ENCODE peak calls at places on chromosome X, in nine cellular contexts. N is germinal center; P is HS-5; E is activated naive CD4-positive, alpha-beta T cell; O is 8988T; G is right lobe of liver; D is activated T-helper 9 cell treated with anti-CD3 and anti-CD28 coated beads, Interleukin-2, amount 50 U/mL, for 16 hours; C is LoVo; Z is A549. U is an unnamed sample.

GRCh38 chrX:154900323-154900722 is 14.2 kb downstream of the F8A1 start:
- DNase-seq in N (no peak), D (no peak), O (no peak), C (no peak), Z (no peak), P (no peak), G (no peak), E (no peak), U (no peak)

GRCh38 chrX:397575-397974 is 10.9 kb upstream of the PPP2R3B start:
- DNase-seq in O (no peak), Z (no peak), P (no peak), E (no peak), G (no peak), N (no peak), C (no peak), D (no peak), U (no peak)

GRCh38 chrX:78329486-78329885 is 2.1 kb upstream of the CYSLTR1 start:
- DNase-seq in G (no peak), E (no peak), P (no peak), C (no peak), N (no peak), O (no peak), Z (no peak), D (no peak), U (no peak)

GRCh38 chrX:46588263-46588662 is 14.7 kb downstream of the CHST7 start:
- DNase-seq in O (no peak), P (no peak), E (no peak), N (no peak), D (no peak), Z (no peak), C (no peak), G (no peak), U (no peak)

GRCh38 chrX:121949041-121949760 is 901.8 kb downstream of the GLUD2 start:
- DNase-seq in O (no peak), C (no peak), Z (no peak), E (no peak), N (no peak), D (no peak), P (no peak), G (no peak), U (no peak)

GRCh38 chrX:13652256-13653021 is 502 bp upstream of the TCEANC start:
- DNase-seq in C (peak; percentile 39), E (no peak), P (peak; percentile 70), D (no peak), G (no peak), N (no peak), O (no peak), Z (peak; percentile 14), U (no peak)

GRCh38 chrX:101478366-101478765 is 6.9 kb upstream of the ARMCX4 start:
- DNase-seq in P (no peak), Z (no peak), E (no peak), G (no peak), C (no peak), O (no peak), N (no peak), D (no peak), U (no peak)

GRCh38 chrX:110163488-110163887 is 154.4 kb downstream of the AMMECR1 start:
- DNase-seq in N (no peak), C (no peak), G (no peak), D (no peak), O (no peak), Z (no peak), P (no peak), E (no peak), U (no peak)

GRCh38 chrX:143476751-143477150 is 40.5 kb downstream of the SPANXN3 start:
- DNase-seq in G (no peak), D (no peak), E (no peak), N (no peak), O (no peak), P (no peak), C (no peak), Z (no peak), U (no peak)